ENCODE peak calls at places on chromosomes 7 and 10, in nine cellular contexts. L is activated CD4-positive, alpha-beta T cell treated with anti-CD3 and anti-CD28 coated beads, Interleukin-2, amount 50 U/mL, for 48 hours; F is dorsolateral prefrontal cortex; G is fibroblast of the conjunctiva; X is esophagus muscularis mucosa; U is GM19239; E is LoVo; A is omental fat pad; R is brain microvascular endothelial cell. N is an unnamed sample.

GRCh38 chr7:95478139-95479037 is 7.4 kb upstream of the ASB4 start:
- DNase-seq in L (no peak), F (peak), G (no peak), X (no peak), U (no peak), E (no peak), A (no peak), R (peak), N (no peak)

GRCh38 chr7:45238806-45239205 is 81.2 kb downstream of the RAMP3 start:
- DNase-seq in L (no peak), F (no peak), G (no peak), X (peak), U (no peak), E (no peak), A (no peak), R (no peak), N (no peak)

GRCh38 chr7:30816291-30817059 is 45.3 kb downstream of the MINDY4 start:
- DNase-seq in L (no peak), F (no peak), G (no peak), X (peak), U (no peak), E (no peak), A (no peak), R (no peak), N (no peak)

GRCh38 chr10:32627183-32627582 is 181.2 kb downstream of the CCDC7 start:
- DNase-seq in L (no peak), F (no peak), G (no peak), X (no peak), U (no peak), E (no peak), A (no peak), R (no peak), N (no peak)

GRCh38 chr10:79352035-79352595 is 4.8 kb downstream of the PPIF start:
- DNase-seq in L (no peak), F (no peak), G (no peak), X (no peak), U (no peak), E (no peak), A (no peak), R (no peak), N (no peak)

GRCh38 chr7:44638611-44639557 is 32.5 kb downstream of the OGDH start:
- DNase-seq in L (peak), F (no peak), G (peak), X (no peak), U (peak), E (peak), A (no peak), R (peak), N (peak)

GRCh38 chr10:69087600-69088470 is at the start of gene SRGN:
- DNase-seq in L (peak), F (no peak), G (peak), X (peak), U (no peak), E (no peak), A (peak), R (peak), N (peak)

GRCh38 chr7:149229526-149229925 is 9.9 kb upstream of the ZNF212 start:
- DNase-seq in L (no peak), F (no peak), G (no peak), X (no peak), U (no peak), E (peak), A (no peak), R (no peak), N (no peak)

GRCh38 chr7:155351120-155351870 is 53.6 kb downstream of the INSIG1 start:
- DNase-seq in L (no peak), F (no peak), G (no peak), X (no peak), U (no peak), E (no peak), A (peak), R (no peak), N (no peak)

GRCh38 chr10:47379901-47380300 is 4.2 kb downstream of the ZNF488 start:
- DNase-seq in L (no peak), F (peak), G (no peak), X (no peak), U (no peak), E (no peak), A (no peak), R (no peak), N (no peak)

GRCh38 chr7:43669286-43670081 is 59.8 kb downstream of the COA1 start:
- DNase-seq in L (peak), F (no peak), G (no peak), X (no peak), U (no peak), E (no peak), A (no peak), R (no peak), N (peak)